ENCODE peak calls at places on chromosomes 11 and 22, in seven cellular contexts. K is endodermal cell, L is NCI-H1105, F is NCI-H1417, X is HuH-7.5, Y is thoracic aorta, M is ascending aorta. G is an unnamed sample.

GRCh38 chr11:86595401-86595800 is 77.0 kb downstream of the ME3 start:
- DNase-seq in K (no peak), L (no peak), F (peak), X (no peak), Y (no peak), M (no peak), G (no peak)

GRCh38 chr11:123405123-123405592 is 24.9 kb upstream of the GRAMD1B start:
- DNase-seq in K (peak), L (no peak), F (peak), X (no peak), Y (no peak), M (no peak), G (no peak)

GRCh38 chr22:43409800-43410199 is 2.0 kb upstream of the MPPED1 start:
- DNase-seq in K (no peak), L (no peak), F (no peak), X (no peak), Y (no peak), M (no peak), G (no peak)

GRCh38 chr22:41910599-41911291 is 4.1 kb downstream of the SHISA8 start:
- DNase-seq in K (peak), L (no peak), F (no peak), X (no peak), Y (no peak), M (no peak), G (peak)

GRCh38 chr11:15127341-15127740 is 12.6 kb downstream of the INSC start:
- DNase-seq in K (no peak), L (no peak), F (no peak), X (no peak), Y (no peak), M (no peak), G (peak)

GRCh38 chr11:46363031-46363407 is 15.8 kb downstream of the DGKZ start:
- DNase-seq in K (no peak), L (no peak), F (peak), X (no peak), Y (no peak), M (peak), G (no peak)

GRCh38 chr22:48315415-48316244 is 1512.0 kb downstream of the BRD1 start:
- DNase-seq in K (peak), L (no peak), F (no peak), X (no peak), Y (no peak), M (no peak), G (no peak)

GRCh38 chr11:124586247-124586860 is 16.6 kb downstream of the OR8A1 start:
- DNase-seq in K (peak), L (peak), F (peak), X (no peak), Y (no peak), M (no peak), G (peak)

GRCh38 chr22:37079158-37079557 is 27.6 kb downstream of the KCTD17 start:
- DNase-seq in K (no peak), L (no peak), F (no peak), X (no peak), Y (no peak), M (no peak), G (no peak)

GRCh38 chr22:20111045-20111688 is 4.7 kb upstream of the RANBP1 start:
- DNase-seq in K (peak), L (peak), F (peak), X (peak), Y (no peak), M (no peak), G (peak)

GRCh38 chr22:43835166-43835565 is 23.1 kb upstream of the EFCAB6 start:
- DNase-seq in K (no peak), L (no peak), F (no peak), X (no peak), Y (no peak), M (no peak), G (no peak)

GRCh38 chr11:8250981-8251620 is 12.6 kb downstream of the LMO1 start:
- DNase-seq in K (no peak), L (no peak), F (no peak), X (no peak), Y (no peak), M (no peak), G (no peak)

GRCh38 chr11:12411806-12412727 is 34.7 kb downstream of the PARVA start:
- DNase-seq in K (peak), L (peak), F (peak), X (peak), Y (peak), M (no peak), G (peak)

GRCh38 chr11:123725995-123726655 is 15.3 kb downstream of the ZNF202 start:
- DNase-seq in K (no peak), L (no peak), F (no peak), X (no peak), Y (no peak), M (no peak), G (no peak)

GRCh38 chr11:120306519-120307242 is 18.4 kb upstream of the TLCD5 start:
- DNase-seq in K (peak), L (no peak), F (no peak), X (no peak), Y (no peak), M (no peak), G (no peak)

GRCh38 chr11:34067383-34068065 is 16.0 kb downstream of the CAPRIN1 start:
- DNase-seq in K (no peak), L (no peak), F (no peak), X (no peak), Y (no peak), M (no peak), G (no peak)

GRCh38 chr22:49101225-49101624 is 726.4 kb downstream of the BRD1 start:
- DNase-seq in K (no peak), L (no peak), F (no peak), X (no peak), Y (no peak), M (no peak), G (no peak)

GRCh38 chr11:78902771-78903507 is 328.3 kb upstream of the NARS2 start:
- DNase-seq in K (peak), L (no peak), F (no peak), X (no peak), Y (no peak), M (no peak), G (no peak)

GRCh38 chr11:202490-202889 is 4.7 kb downstream of the BET1L start:
- DNase-seq in K (peak), L (no peak), F (no peak), X (no peak), Y (no peak), M (no peak), G (no peak)

GRCh38 chr11:64246874-64247728 is at the start of gene PPP1R14B:
- DNase-seq in K (peak), L (peak), F (peak), X (peak), Y (peak), M (no peak), G (peak)

GRCh38 chr11:2275334-2276279 is 5.2 kb upstream of the ASCL2 start:
- DNase-seq in K (no peak), L (no peak), F (no peak), X (no peak), Y (no peak), M (no peak), G (no peak)

GRCh38 chr22:36339171-36340065 is 48.3 kb downstream of the MYH9 start:
- DNase-seq in K (no peak), L (no peak), F (no peak), X (no peak), Y (no peak), M (no peak), G (no peak)

GRCh38 chr22:44916281-44917231 is 93.2 kb downstream of the PHF21B start:
- DNase-seq in K (peak), L (no peak), F (no peak), X (no peak), Y (no peak), M (no peak), G (no peak)

GRCh38 chr11:5719703-5720495 is 16.3 kb upstream of the OR56B1 start:
- DNase-seq in K (no peak), L (no peak), F (no peak), X (no peak), Y (no peak), M (no peak), G (no peak)

GRCh38 chr11:70468256-70469230 is 70.2 kb downstream of the CTTN start:
- DNase-seq in K (peak), L (no peak), F (peak), X (no peak), Y (no peak), M (no peak), G (no peak)

GRCh38 chr11:1231396-1232327 is 8.8 kb downstream of the MUC5B start:
- DNase-seq in K (peak), L (peak), F (peak), X (peak), Y (no peak), M (no peak), G (no peak)

GRCh38 chr22:45843030-45843429 is 133.9 kb downstream of the WNT7B start:
- DNase-seq in K (no peak), L (no peak), F (no peak), X (no peak), Y (no peak), M (no peak), G (no peak)

GRCh38 chr11:73916435-73916834 is 34.4 kb upstream of the DNAJB13 start:
- DNase-seq in K (no peak), L (no peak), F (no peak), X (no peak), Y (no peak), M (no peak), G (no peak)

GRCh38 chr11:69558519-69558941 is 77.1 kb downstream of the LINC01488 start:
- DNase-seq in K (no peak), L (no peak), F (no peak), X (no peak), Y (no peak), M (no peak), G (no peak)

GRCh38 chr11:43943357-43943930 is 1.0 kb downstream of the C11orf96 start:
- DNase-seq in K (peak), L (no peak), F (peak), X (no peak), Y (no peak), M (no peak), G (no peak)

GRCh38 chr22:34567367-34567766 is 498.6 kb upstream of the ISX start:
- DNase-seq in K (no peak), L (no peak), F (no peak), X (no peak), Y (no peak), M (no peak), G (no peak)

GRCh38 chr11:74754507-74755255 is 6.0 kb downstream of the RNF169 start:
- DNase-seq in K (no peak), L (no peak), F (no peak), X (no peak), Y (no peak), M (no peak), G (peak)

GRCh38 chr11:62054484-62055121 is 69.2 kb upstream of the INCENP start:
- DNase-seq in K (peak), L (peak), F (peak), X (peak), Y (no peak), M (no peak), G (no peak)

GRCh38 chr11:46695345-46696211 is 4.8 kb downstream of the ARHGAP1 start:
- DNase-seq in K (no peak), L (no peak), F (no peak), X (no peak), Y (no peak), M (no peak), G (no peak)

GRCh38 chr11:103929168-103929903 is 107.1 kb upstream of the DDI1 start:
- DNase-seq in K (no peak), L (no peak), F (no peak), X (no peak), Y (no peak), M (no peak), G (no peak)